ENCODE peak calls at places on chromosomes 2 and 18, in nine cellular contexts. A, Q, I, O, G, M, K, E and U are unnamed samples.

GRCh38 chr2:239181601-239182471 is 219.0 kb downstream of the HDAC4 start:
- DNase-seq in A (peak), Q (no peak), I (no peak), O (peak), G (no peak), M (no peak), K (no peak), E (peak), U (no peak)

GRCh38 chr2:26011990-26012856 is 21.7 kb upstream of the RAB10 start:
- DNase-seq in A (no peak), Q (no peak), I (peak), O (no peak), G (peak), M (peak), K (peak), E (no peak), U (no peak)

GRCh38 chr2:195368530-195369216 is 288.4 kb upstream of the SLC39A10 start:
- DNase-seq in A (no peak), Q (no peak), I (no peak), O (no peak), G (no peak), M (no peak), K (no peak), E (no peak), U (no peak)

GRCh38 chr2:26521054-26521912 is 43.4 kb upstream of the OTOF start:
- DNase-seq in A (peak), Q (no peak), I (no peak), O (no peak), G (peak), M (no peak), K (no peak), E (no peak), U (no peak)

GRCh38 chr2:216777637-216778273 is 82.1 kb downstream of the TNP1 start:
- DNase-seq in A (peak), Q (no peak), I (peak), O (peak), G (peak), M (no peak), K (peak), E (no peak), U (no peak)

GRCh38 chr2:206776432-206776831 is 11.0 kb downstream of the FASTKD2 start:
- DNase-seq in A (no peak), Q (no peak), I (no peak), O (no peak), G (no peak), M (no peak), K (no peak), E (no peak), U (no peak)

GRCh38 chr2:106859498-106859897 is 26.5 kb downstream of the ST6GAL2 start:
- DNase-seq in A (no peak), Q (no peak), I (no peak), O (no peak), G (no peak), M (no peak), K (no peak), E (no peak), U (no peak)

GRCh38 chr2:202113571-202114142 is 40.6 kb downstream of the KIAA2012 start:
- DNase-seq in A (peak), Q (no peak), I (no peak), O (no peak), G (no peak), M (no peak), K (peak), E (no peak), U (no peak)

GRCh38 chr2:119387381-119388129 is 20.8 kb downstream of the DBI start:
- DNase-seq in A (peak), Q (no peak), I (peak), O (peak), G (peak), M (peak), K (peak), E (peak), U (no peak)

GRCh38 chr2:42792583-42793313 is at the start of gene HAAO:
- DNase-seq in A (no peak), Q (no peak), I (no peak), O (no peak), G (no peak), M (no peak), K (no peak), E (no peak), U (no peak)

GRCh38 chr2:193581807-193582206 is 1387.1 kb upstream of the TMEFF2 start:
- DNase-seq in A (peak), Q (no peak), I (no peak), O (no peak), G (no peak), M (no peak), K (no peak), E (no peak), U (no peak)

GRCh38 chr2:143087033-143087432 is 42.2 kb upstream of the ARHGAP15 start:
- DNase-seq in A (no peak), Q (no peak), I (no peak), O (no peak), G (no peak), M (no peak), K (peak), E (no peak), U (no peak)

GRCh38 chr2:31246184-31246852 is 12.4 kb downstream of the EHD3 start:
- DNase-seq in A (no peak), Q (no peak), I (no peak), O (no peak), G (no peak), M (no peak), K (peak), E (no peak), U (no peak)

GRCh38 chr2:109680523-109681297 is 66.5 kb downstream of the SOWAHC start:
- DNase-seq in A (no peak), Q (no peak), I (no peak), O (no peak), G (no peak), M (no peak), K (no peak), E (no peak), U (no peak)

GRCh38 chr2:11945139-11946126 is 199.0 kb downstream of the LPIN1 start:
- DNase-seq in A (no peak), Q (no peak), I (no peak), O (no peak), G (no peak), M (no peak), K (no peak), E (no peak), U (no peak)

GRCh38 chr2:236507393-236508085 is 62.1 kb upstream of the ACKR3 start:
- DNase-seq in A (no peak), Q (no peak), I (no peak), O (no peak), G (peak), M (peak), K (no peak), E (peak), U (no peak)

GRCh38 chr2:13015941-13016340 is 299.2 kb downstream of the TRIB2 start:
- DNase-seq in A (no peak), Q (no peak), I (no peak), O (no peak), G (no peak), M (no peak), K (no peak), E (no peak), U (no peak)

GRCh38 chr2:180890781-180891180 is 89.6 kb upstream of the UBE2E3 start:
- DNase-seq in A (no peak), Q (no peak), I (no peak), O (no peak), G (no peak), M (no peak), K (peak), E (no peak), U (no peak)

GRCh38 chr18:55351220-55351619 is 236.8 kb downstream of the TCF4 start:
- DNase-seq in A (no peak), Q (no peak), I (no peak), O (no peak), G (no peak), M (no peak), K (peak), E (no peak), U (no peak)